ENCODE peak calls at places on chromosomes 1 and 21, in five cellular contexts. F is astrocyte of the spinal cord, Q is endodermal cell, W is adrenal gland, E is fibroblast of lung. J is an unnamed sample.

GRCh38 chr21:18661842-18662241 is 258.3 kb upstream of the TMPRSS15 start:
- DNase-seq in Q (no peak), F (no peak), W (no peak), E (no peak), J (no peak)

GRCh38 chr1:125087691-125088090 is 3902.9 kb downstream of the SRGAP2C start:
- DNase-seq in W (no peak), Q (no peak), E (no peak), F (no peak), J (no peak)

GRCh38 chr1:62266217-62266616 is 53.0 kb downstream of the KANK4 start:
- DNase-seq in W (no peak), F (no peak), Q (no peak), E (no peak), J (no peak)

GRCh38 chr1:94973271-94973922 is 46.5 kb upstream of the CNN3 start:
- DNase-seq in W (no peak), E (peak), F (peak), Q (no peak), J (no peak)

GRCh38 chr1:206631085-206631509 is 4.2 kb upstream of the DYRK3 start:
- DNase-seq in Q (peak), E (peak), W (peak), F (peak), J (peak)

GRCh38 chr1:236421022-236421421 is 26.9 kb downstream of the EDARADD start:
- DNase-seq in E (peak), W (no peak), Q (no peak), F (peak), J (peak)

GRCh38 chr21:46667191-46667734 is 31.8 kb downstream of the PRMT2 start:
- DNase-seq in Q (peak), W (no peak), F (peak), E (peak), J (peak)

GRCh38 chr21:27060190-27060589 is 93.3 kb upstream of the ADAMTS5 start:
- DNase-seq in W (no peak), F (peak), Q (no peak), E (peak), J (peak)

GRCh38 chr1:8337776-8338525 is 20.0 kb downstream of the SLC45A1 start:
- DNase-seq in F (no peak), W (no peak), E (no peak), Q (no peak), J (no peak)

GRCh38 chr1:205062319-205062718 is 19.3 kb downstream of the CNTN2 start:
- DNase-seq in Q (no peak), F (no peak), E (no peak), W (no peak), J (no peak)

GRCh38 chr1:154951901-154952657 is 3.8 kb downstream of the PBXIP1 start:
- DNase-seq in Q (no peak), W (peak), F (no peak), E (no peak), J (no peak)

GRCh38 chr1:240465531-240465940 is 146.4 kb downstream of the GREM2 start:
- DNase-seq in W (no peak), Q (peak), F (peak), E (peak), J (no peak)

GRCh38 chr1:17184822-17185484 is 20.0 kb upstream of the PADI1 start:
- DNase-seq in E (no peak), F (no peak), Q (peak), W (peak), J (no peak)

GRCh38 chr21:35476616-35477395 is 427.7 kb upstream of the RUNX1 start:
- DNase-seq in E (peak), Q (no peak), W (no peak), F (peak), J (peak)

GRCh38 chr1:11898831-11899467 is 27.3 kb downstream of the KIAA2013 start:
- DNase-seq in W (no peak), Q (peak), F (no peak), E (no peak), J (no peak)

GRCh38 chr21:45074818-45075605 is 632 bp downstream of the ADARB1 start:
- DNase-seq in F (peak), E (peak), W (no peak), Q (peak), J (no peak)

GRCh38 chr1:93483606-93484005 is 35.7 kb downstream of the FNBP1L start:
- DNase-seq in W (no peak), F (no peak), Q (no peak), E (no peak), J (no peak)

GRCh38 chr1:32828341-32828740 is 10.9 kb downstream of the S100PBP start:
- DNase-seq in F (peak), W (no peak), Q (no peak), E (peak), J (no peak)

GRCh38 chr1:51731998-51732397 is 115.1 kb downstream of the OSBPL9 start:
- DNase-seq in Q (no peak), W (no peak), E (no peak), F (no peak), J (no peak)

GRCh38 chr1:169486281-169486904 is 649 bp upstream of the SLC19A2 start:
- DNase-seq in F (no peak), Q (no peak), E (peak), W (peak), J (peak)

GRCh38 chr1:169484683-169485426 is 889 bp downstream of the SLC19A2 start:
- DNase-seq in Q (no peak), E (peak), W (peak), F (peak), J (peak)

GRCh38 chr1:169484107-169484506 is 1.6 kb downstream of the SLC19A2 start:
- DNase-seq in F (no peak), Q (no peak), W (no peak), E (no peak), J (peak)

GRCh38 chr1:169485427-169486280 is at the start of gene SLC19A2:
- DNase-seq in W (peak), E (peak), F (peak), Q (peak), J (peak)

GRCh38 chr1:169483500-169483966 is 2.2 kb downstream of the SLC19A2 start:
- DNase-seq in E (peak), F (peak), W (peak), Q (no peak), J (peak)
- H3K4me3 ChIP-seq in E (peak), F (no peak), W (no peak), Q (peak), J (peak)

GRCh38 chr21:15552914-15553491 is 176.8 kb upstream of the USP25 start:
- DNase-seq in Q (no peak), E (peak), F (peak), W (no peak), J (peak)
- TF ChIP-seq CTCF in Q (peak), E (peak), F (peak), W (peak), J (peak)

DNA sequence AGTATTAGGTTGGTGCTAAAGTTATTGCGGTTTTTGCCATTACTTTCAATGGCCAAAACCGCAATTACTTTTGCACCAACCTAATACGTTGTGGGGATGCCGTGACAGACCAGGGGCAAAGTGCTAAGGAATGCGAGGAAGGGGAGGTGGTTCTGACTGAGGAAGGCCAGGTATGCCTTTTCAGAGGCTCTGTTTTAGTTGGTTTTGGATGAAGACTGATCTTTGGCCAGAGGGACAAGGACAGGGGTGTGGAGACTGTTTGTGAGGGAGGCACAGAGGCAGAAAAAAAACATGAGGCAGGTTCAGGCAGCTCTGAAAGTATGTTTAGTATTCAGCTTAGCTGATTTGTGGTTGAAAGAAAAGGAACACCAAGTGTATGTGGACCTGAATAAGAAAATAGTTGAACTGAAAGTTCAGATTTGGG is 358.2 kb downstream of the RPS6KC1 start:
- DNase-seq in F (no peak), Q (peak), E (no peak), W (no peak), J (no peak)
- H3K4me3 ChIP-seq in F (no peak), Q (no peak), E (no peak), W (no peak), J (no peak)

GRCh38 chr1:34115233-34115632 is 49.8 kb downstream of the CSMD2 start:
- DNase-seq in F (no peak), W (no peak), E (peak), Q (no peak), J (no peak)

GRCh38 chr1:34113887-34114286 is 51.1 kb downstream of the CSMD2 start:
- DNase-seq in F (no peak), E (no peak), W (no peak), Q (peak), J (peak)

GRCh38 chr1:34108269-34108668 is 56.8 kb downstream of the CSMD2 start:
- DNase-seq in F (no peak), W (no peak), E (no peak), Q (no peak), J (no peak)

GRCh38 chr1:34108711-34109110 is 56.3 kb downstream of the CSMD2 start:
- DNase-seq in F (no peak), E (no peak), Q (no peak), W (no peak), J (no peak)

DNA sequence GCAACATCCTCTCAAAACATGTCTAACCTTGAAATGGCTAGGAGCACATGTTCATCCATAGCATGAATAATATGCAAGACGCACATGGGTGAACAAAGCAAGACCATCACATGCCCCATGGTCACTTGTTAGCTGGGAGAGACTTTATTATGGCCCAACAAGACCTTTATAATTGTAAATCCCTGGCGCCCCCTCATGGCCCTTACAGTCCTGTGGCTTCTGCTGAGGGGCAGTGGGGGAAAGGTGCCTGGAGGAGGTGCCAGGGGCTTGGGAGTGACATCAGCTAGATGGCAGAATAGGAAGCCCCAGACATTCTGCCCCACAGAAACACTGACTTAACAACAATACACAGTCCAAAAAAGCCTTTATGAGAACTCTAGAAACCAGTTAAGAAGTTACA is 51.7 kb downstream of the CSMD2 start:
- DNase-seq in Q (peak), W (no peak), F (no peak), E (no peak), J (peak)
- TF ChIP-seq CTCF in Q (peak), W (no peak), F (peak), E (no peak), J (peak)

DNA sequence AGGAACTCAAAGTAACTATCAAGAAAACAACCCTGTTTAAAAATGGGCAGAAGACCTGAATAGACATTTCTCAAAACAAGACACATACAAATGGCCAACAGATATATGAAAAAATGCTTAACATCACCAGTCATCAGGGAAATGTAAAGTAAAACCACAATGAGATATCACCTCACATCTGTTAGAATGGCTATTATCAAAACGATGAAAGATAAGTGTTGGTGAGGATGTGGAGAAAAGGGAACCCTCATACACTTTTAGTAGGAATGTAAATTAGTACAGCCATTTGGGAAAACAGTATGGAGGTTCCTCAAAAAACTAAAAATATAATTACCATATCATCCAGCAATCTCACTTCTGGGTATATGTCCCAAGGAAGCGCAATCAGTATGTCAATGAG is 3.0 kb downstream of the CTSS start:
- DNase-seq in F (no peak), W (no peak), Q (no peak), E (no peak), J (no peak)
- H3K4me3 ChIP-seq in F (no peak), W (no peak), Q (no peak), E (no peak), J (no peak)

GRCh38 chr1:23528245-23528978 is 2.6 kb downstream of the E2F2 start:
- DNase-seq in F (peak), E (peak), W (peak), Q (no peak), J (peak)
- TF ChIP-seq CTCF in F (no peak), E (no peak), W (peak), Q (no peak), J (no peak)

GRCh38 chr21:36981049-36981391 is 14.6 kb upstream of the HLCS start:
- DNase-seq in W (no peak), Q (no peak), F (no peak), E (no peak), J (no peak)
- H3K4me3 ChIP-seq in W (no peak), Q (peak), F (peak), E (no peak), J (peak)

GRCh38 chr1:203186446-203187305 is at the start of gene CHI3L1:
- DNase-seq in Q (peak), F (no peak), E (peak), W (no peak), J (peak)
- TF ChIP-seq CTCF in Q (no peak), F (no peak), E (no peak), W (no peak), J (no peak)

DNA sequence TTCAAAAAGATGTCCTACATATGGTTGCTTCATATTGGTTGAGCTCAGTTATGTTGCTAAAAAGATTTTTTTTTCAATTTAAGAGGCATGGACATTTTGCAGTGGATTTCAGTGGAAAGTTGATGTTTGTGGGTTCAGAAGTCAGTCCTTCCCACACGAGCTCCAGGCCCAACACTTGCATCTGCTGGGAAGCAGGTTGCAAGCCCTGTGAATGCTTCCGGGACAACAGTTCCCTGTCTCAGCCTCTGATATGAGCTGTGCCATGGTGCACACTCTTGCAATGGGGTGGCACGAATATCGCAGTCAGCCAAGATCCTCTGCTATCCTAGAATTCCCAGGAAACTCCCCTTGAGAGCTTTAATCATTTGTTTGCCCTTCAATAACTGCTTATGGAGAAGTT is 30.3 kb upstream of the ABCG1 start:
- DNase-seq in F (no peak), W (no peak), E (no peak), Q (no peak), J (no peak)
- H3K4me3 ChIP-seq in F (no peak), W (no peak), E (no peak), Q (no peak), J (no peak)

J was measured in fibroblast of mammary gland.